ENCODE peak calls at places on chromosomes 4 and X, in five cellular contexts. H, J, B, A and R are unnamed samples.

GRCh38 chr4:100962698-100963097 is 384.6 kb downstream of the PPP3CA start:
- DNase-seq in H (no peak), A (no peak), J (no peak), B (no peak), R (no peak)

GRCh38 chrX:8743126-8743732 is 11.3 kb upstream of the ANOS1 start:
- DNase-seq in H (peak), A (peak), B (peak), J (peak), R (no peak)

GRCh38 chrX:40471965-40472648 is 108.7 kb upstream of the ATP6AP2 start:
- DNase-seq in A (peak), H (peak), J (peak), B (peak), R (no peak)

GRCh38 chrX:41238543-41238942 is 95.4 kb upstream of the DDX3X start:
- DNase-seq in B (peak), H (peak), A (peak), J (no peak), R (no peak)

GRCh38 chr4:33104190-33104773 is 2384.1 kb downstream of the PCDH7 start:
- DNase-seq in A (peak), B (peak), H (no peak), J (no peak), R (no peak)

GRCh38 chr4:125520258-125520990 is 205.7 kb downstream of the FAT4 start:
- DNase-seq in H (peak), B (peak), A (no peak), J (no peak), R (no peak)

GRCh38 chr4:126445596-126445995 is 1130.8 kb downstream of the FAT4 start:
- DNase-seq in B (no peak), A (no peak), H (peak), J (no peak), R (no peak)

GRCh38 chr4:154004859-154005520 is 216.1 kb upstream of the SFRP2 start:
- DNase-seq in J (no peak), H (no peak), B (peak), A (no peak), R (no peak)

GRCh38 chr4:168881754-168882153 is 128.3 kb downstream of the CBR4 start:
- DNase-seq in A (no peak), H (no peak), J (no peak), B (no peak), R (no peak)

GRCh38 chr4:186602978-186603377 is 47.6 kb upstream of the MTNR1A start:
- DNase-seq in B (no peak), A (no peak), J (no peak), H (no peak), R (no peak)

GRCh38 chr4:139617702-139618490 is 47.7 kb upstream of the MGST2 start:
- DNase-seq in B (peak), A (peak), H (no peak), J (no peak), R (no peak)

GRCh38 chr4:75990129-75990528 is 616 bp downstream of the SDAD1 start:
- DNase-seq in A (peak), B (peak), J (no peak), H (peak), R (no peak)

GRCh38 chr4:75992462-75992861 is 1.7 kb upstream of the SDAD1 start:
- DNase-seq in H (no peak), B (no peak), A (no peak), J (no peak), R (no peak)

GRCh38 chr4:75997946-75998345 is 7.2 kb upstream of the SDAD1 start:
- DNase-seq in H (no peak), B (no peak), J (no peak), A (no peak), R (no peak)

DNA sequence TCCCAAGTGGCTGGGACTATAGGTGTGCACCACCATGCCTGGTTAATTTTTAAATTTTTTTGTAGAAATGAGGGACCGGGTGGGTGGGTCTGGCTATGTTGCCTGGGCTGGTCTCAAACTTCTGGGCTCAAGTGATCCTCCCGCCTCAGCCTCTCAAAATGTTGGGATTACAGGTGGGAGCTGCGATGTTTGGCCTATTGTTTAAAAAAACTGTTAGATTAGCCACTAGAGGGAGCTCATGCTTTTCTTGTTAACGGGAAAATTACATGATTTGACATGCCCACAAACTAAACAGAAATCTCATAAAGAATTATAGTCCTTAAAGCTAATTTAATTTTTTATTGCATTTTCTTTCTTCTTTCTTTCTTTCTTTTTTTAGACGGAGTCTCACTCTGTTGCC is 5.0 kb upstream of the SDAD1 start:
- DNase-seq in H (peak), J (no peak), A (peak), B (peak), R (peak)
- H3K27ac ChIP-seq in H (peak), J (no peak), A (no peak), B (no peak), R (no peak)

GRCh38 chr4:151407018-151407417 is 2.0 kb upstream of the FHIP1A start:
- DNase-seq in H (no peak), J (no peak), B (no peak), A (no peak), R (no peak)

GRCh38 chr4:151407466-151408379 is 1.3 kb upstream of the FHIP1A start:
- DNase-seq in H (no peak), A (peak), J (peak), B (peak), R (no peak)

GRCh38 chr4:151409470-151410313 is 716 bp downstream of the FHIP1A start:
- DNase-seq in A (peak), H (no peak), B (peak), J (peak), R (peak)

GRCh38 chr4:151408380-151408629 is 671 bp upstream of the FHIP1A start:
- DNase-seq in B (no peak), H (no peak), J (no peak), A (no peak), R (no peak)

DNA sequence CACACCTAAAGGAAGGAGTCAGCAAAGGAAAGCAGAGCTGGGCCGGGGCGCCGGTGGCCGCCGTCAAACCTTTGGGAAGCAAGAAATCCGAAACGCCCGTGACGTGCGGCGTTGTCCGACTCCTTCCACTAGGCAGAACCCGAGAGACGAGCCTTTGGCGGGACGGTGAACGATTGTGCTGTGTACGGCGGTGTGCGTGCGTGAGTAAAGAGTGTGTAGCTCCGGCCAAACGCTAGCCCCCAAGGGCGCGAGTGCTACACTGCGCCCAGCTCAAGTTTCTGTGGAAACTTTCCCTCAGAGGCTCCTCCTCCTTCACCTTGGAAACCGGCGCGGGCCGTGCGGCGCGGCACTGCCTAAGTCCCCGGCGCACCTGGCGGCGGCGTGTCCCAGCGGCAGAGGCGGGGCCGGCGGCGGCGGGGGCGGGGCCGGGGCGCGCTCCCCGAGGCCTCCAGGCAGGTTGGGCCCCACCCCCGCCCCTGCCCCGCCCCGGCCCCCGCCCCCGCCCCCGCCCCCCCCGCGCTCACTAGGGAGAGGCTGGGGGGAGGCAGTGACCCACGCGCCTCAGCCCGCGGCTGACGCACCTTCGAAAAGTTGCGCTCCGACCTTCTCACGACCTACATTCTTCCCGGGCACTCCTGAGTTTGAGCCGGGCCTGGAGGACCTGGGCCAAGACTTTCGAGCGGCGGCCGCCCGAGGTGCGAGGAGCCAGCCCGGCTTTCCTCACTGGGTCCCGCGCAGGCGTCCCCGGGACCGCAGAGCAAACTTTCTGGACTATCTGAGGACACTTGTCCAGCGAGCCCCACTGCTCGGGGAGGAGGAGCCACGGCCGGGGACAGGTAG is at the start of gene FHIP1A:
- DNase-seq in H (peak), B (peak), J (peak), A (peak), R (peak)
- H4K91ac ChIP-seq in H (no peak), B (no peak), J (no peak), A (no peak), R (no peak)

GRCh38 chr4:7938513-7939376 is 916 bp downstream of the AFAP1 start:
- DNase-seq in H (peak), A (peak), J (no peak), B (peak), R (no peak)
- H2BK5ac ChIP-seq in H (peak), A (peak), J (no peak), B (peak), R (peak)

DNA sequence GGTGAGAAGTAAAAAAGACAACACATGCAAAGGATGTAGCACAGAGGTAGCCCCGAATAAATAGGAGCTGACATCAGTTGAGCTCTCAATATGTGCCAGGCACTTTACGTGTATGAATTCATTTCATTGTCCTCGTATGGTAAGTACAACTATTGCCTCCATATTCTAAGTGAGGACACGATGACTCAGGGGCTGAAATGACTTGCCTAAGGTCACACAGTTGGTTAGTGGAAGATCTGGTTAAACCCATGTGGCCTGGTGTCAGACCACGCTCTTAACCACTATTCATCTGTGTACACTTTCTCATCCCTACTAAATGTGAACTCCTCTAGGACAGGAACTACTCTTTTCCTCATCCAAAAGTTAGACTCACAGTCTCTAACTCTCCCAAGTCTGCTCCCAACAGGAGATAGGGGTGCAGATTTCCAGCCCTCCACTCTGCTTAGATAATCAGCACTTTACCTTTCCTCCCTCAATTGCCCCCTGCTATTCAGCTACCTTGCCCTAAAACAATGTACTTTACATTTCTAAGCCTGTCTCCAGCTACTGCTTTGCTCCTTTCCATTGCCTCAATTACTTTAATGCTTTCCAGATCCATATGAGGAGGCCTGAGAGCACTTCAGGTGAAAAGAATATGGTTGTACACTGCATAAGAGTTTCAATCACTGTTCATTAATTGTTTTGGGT is 58.8 kb upstream of the LHFPL1 start:
- DNase-seq in J (no peak), A (peak), H (peak), B (no peak), R (no peak)
- H3K27ac ChIP-seq in J (no peak), A (no peak), H (no peak), B (no peak), R (no peak)